ENCODE peak calls at places on chromosomes 12 and 14, in six cellular contexts. One of them, this sample, is unnamed.

GRCh38 chr14:26531894-26532293 is 65.9 kb downstream of the NOVA1 start:
- ATAC-seq in upper lobe of left lung: no peak
- ATAC-seq in HepG2: peak
- ATAC-seq in K562: no peak
- ATAC-seq in GM12878: no peak
- ATAC-seq in A549: peak
- ATAC-seq in this sample: no peak

GRCh38 chr12:120367252-120367923 is 1.6 kb downstream of the MSI1 start:
- ATAC-seq in upper lobe of left lung: no peak
- ATAC-seq in HepG2: no peak
- ATAC-seq in K562: peak
- ATAC-seq in GM12878: no peak
- ATAC-seq in A549: peak
- ATAC-seq in this sample: peak

GRCh38 chr12:56408799-56409417 is 40.3 kb downstream of the TIMELESS start:
- ATAC-seq in upper lobe of left lung: no peak
- ATAC-seq in HepG2: peak
- ATAC-seq in K562: no peak
- ATAC-seq in GM12878: no peak
- ATAC-seq in A549: no peak
- ATAC-seq in this sample: no peak

GRCh38 chr12:28569698-28570411 is 379.6 kb downstream of the CCDC91 start:
- ATAC-seq in upper lobe of left lung: no peak
- ATAC-seq in HepG2: no peak
- ATAC-seq in K562: no peak
- ATAC-seq in GM12878: peak
- ATAC-seq in A549: peak
- ATAC-seq in this sample: peak

GRCh38 chr12:125220404-125221273 is 155.4 kb downstream of the AACS start:
- ATAC-seq in upper lobe of left lung: no peak
- ATAC-seq in HepG2: no peak
- ATAC-seq in K562: peak
- ATAC-seq in GM12878: no peak
- ATAC-seq in A549: peak
- ATAC-seq in this sample: no peak

GRCh38 chr14:76045773-76046172 is 60.2 kb downstream of the IFT43 start:
- ATAC-seq in upper lobe of left lung: no peak
- ATAC-seq in HepG2: no peak
- ATAC-seq in K562: no peak
- ATAC-seq in GM12878: peak
- ATAC-seq in A549: no peak
- ATAC-seq in this sample: no peak

GRCh38 chr12:106030210-106031175 is 108.3 kb downstream of the NUAK1 start:
- ATAC-seq in upper lobe of left lung: peak
- ATAC-seq in HepG2: no peak
- ATAC-seq in K562: no peak
- ATAC-seq in GM12878: peak
- ATAC-seq in A549: peak
- ATAC-seq in this sample: no peak

GRCh38 chr12:1993871-1994371 is 10.3 kb downstream of the DCP1B start:
- ATAC-seq in upper lobe of left lung: no peak
- ATAC-seq in HepG2: peak
- ATAC-seq in K562: no peak
- ATAC-seq in GM12878: no peak
- ATAC-seq in A549: no peak
- ATAC-seq in this sample: peak

GRCh38 chr12:4293942-4294505 is 20.5 kb downstream of the CCND2 start:
- ATAC-seq in upper lobe of left lung: no peak
- ATAC-seq in HepG2: peak
- ATAC-seq in K562: no peak
- ATAC-seq in GM12878: no peak
- ATAC-seq in A549: no peak
- ATAC-seq in this sample: no peak

GRCh38 chr12:16927259-16927658 is 321.3 kb upstream of the LMO3 start:
- ATAC-seq in upper lobe of left lung: no peak
- ATAC-seq in HepG2: no peak
- ATAC-seq in K562: no peak
- ATAC-seq in GM12878: no peak
- ATAC-seq in A549: no peak
- ATAC-seq in this sample: no peak

GRCh38 chr12:49130151-49131050 is 794 bp downstream of the TUBA1B start:
- ATAC-seq in upper lobe of left lung: peak
- ATAC-seq in HepG2: peak
- ATAC-seq in K562: peak
- ATAC-seq in GM12878: peak
- ATAC-seq in A549: peak
- ATAC-seq in this sample: peak

GRCh38 chr12:132818562-132818961 is 10.1 kb downstream of the GOLGA3 start:
- ATAC-seq in upper lobe of left lung: no peak
- ATAC-seq in HepG2: no peak
- ATAC-seq in K562: no peak
- ATAC-seq in GM12878: no peak
- ATAC-seq in A549: no peak
- ATAC-seq in this sample: no peak

GRCh38 chr14:49876563-49877127 is 16.2 kb upstream of the ARF6 start:
- ATAC-seq in upper lobe of left lung: no peak
- ATAC-seq in HepG2: no peak
- ATAC-seq in K562: no peak
- ATAC-seq in GM12878: no peak
- ATAC-seq in A549: no peak
- ATAC-seq in this sample: no peak

GRCh38 chr14:54489318-54489683 is 521 bp upstream of the GMFB start:
- ATAC-seq in upper lobe of left lung: no peak
- ATAC-seq in HepG2: peak
- ATAC-seq in K562: peak
- ATAC-seq in GM12878: no peak
- ATAC-seq in A549: peak
- ATAC-seq in this sample: no peak

GRCh38 chr12:123231931-123232330 is 1.0 kb downstream of the MPHOSPH9 start:
- ATAC-seq in upper lobe of left lung: no peak
- ATAC-seq in HepG2: no peak
- ATAC-seq in K562: no peak
- ATAC-seq in GM12878: no peak
- ATAC-seq in A549: no peak
- ATAC-seq in this sample: no peak

GRCh38 chr12:110353211-110353965 is 50.1 kb downstream of the ANAPC7 start:
- ATAC-seq in upper lobe of left lung: no peak
- ATAC-seq in HepG2: no peak
- ATAC-seq in K562: peak
- ATAC-seq in GM12878: no peak
- ATAC-seq in A549: peak
- ATAC-seq in this sample: no peak

GRCh38 chr12:21860534-21860933 is 80.7 kb downstream of the ABCC9 start:
- ATAC-seq in upper lobe of left lung: no peak
- ATAC-seq in HepG2: no peak
- ATAC-seq in K562: no peak
- ATAC-seq in GM12878: no peak
- ATAC-seq in A549: no peak
- ATAC-seq in this sample: no peak

GRCh38 chr14:22315336-22315735 is 273.7 kb downstream of the DAD1 start:
- ATAC-seq in upper lobe of left lung: no peak
- ATAC-seq in HepG2: no peak
- ATAC-seq in K562: no peak
- ATAC-seq in GM12878: no peak
- ATAC-seq in A549: no peak
- ATAC-seq in this sample: no peak

GRCh38 chr12:130602251-130602650 is 113.8 kb downstream of the RIMBP2 start:
- ATAC-seq in upper lobe of left lung: no peak
- ATAC-seq in HepG2: no peak
- ATAC-seq in K562: no peak
- ATAC-seq in GM12878: no peak
- ATAC-seq in A549: no peak
- ATAC-seq in this sample: no peak

GRCh38 chr12:129372348-129372747 is 519.1 kb downstream of the GLT1D1 start:
- ATAC-seq in upper lobe of left lung: no peak
- ATAC-seq in HepG2: no peak
- ATAC-seq in K562: no peak
- ATAC-seq in GM12878: no peak
- ATAC-seq in A549: no peak
- ATAC-seq in this sample: no peak

GRCh38 chr12:42474391-42474790 is 115.2 kb downstream of the PRICKLE1 start:
- ATAC-seq in upper lobe of left lung: no peak
- ATAC-seq in HepG2: no peak
- ATAC-seq in K562: no peak
- ATAC-seq in GM12878: peak
- ATAC-seq in A549: no peak
- ATAC-seq in this sample: no peak

GRCh38 chr12:8508912-8509841 is 4.1 kb upstream of the CLEC4D start:
- ATAC-seq in upper lobe of left lung: no peak
- ATAC-seq in HepG2: no peak
- ATAC-seq in K562: no peak
- ATAC-seq in GM12878: no peak
- ATAC-seq in A549: no peak
- ATAC-seq in this sample: no peak

GRCh38 chr12:31599053-31599452 is 8.1 kb upstream of the DENND5B start:
- ATAC-seq in upper lobe of left lung: no peak
- ATAC-seq in HepG2: no peak
- ATAC-seq in K562: no peak
- ATAC-seq in GM12878: peak
- ATAC-seq in A549: no peak
- ATAC-seq in this sample: no peak

GRCh38 chr14:93042968-93043940 is 72.5 kb downstream of the ITPK1 start:
- ATAC-seq in upper lobe of left lung: peak
- ATAC-seq in HepG2: peak
- ATAC-seq in K562: no peak
- ATAC-seq in GM12878: peak
- ATAC-seq in A549: peak
- ATAC-seq in this sample: peak

GRCh38 chr12:89400415-89400814 is 48.1 kb upstream of the DUSP6 start:
- ATAC-seq in upper lobe of left lung: no peak
- ATAC-seq in HepG2: no peak
- ATAC-seq in K562: no peak
- ATAC-seq in GM12878: no peak
- ATAC-seq in A549: no peak
- ATAC-seq in this sample: no peak

GRCh38 chr12:69401940-69402339 is 42.4 kb downstream of the YEATS4 start:
- ATAC-seq in upper lobe of left lung: no peak
- ATAC-seq in HepG2: no peak
- ATAC-seq in K562: no peak
- ATAC-seq in GM12878: no peak
- ATAC-seq in A549: no peak
- ATAC-seq in this sample: no peak

GRCh38 chr14:72588521-72588920 is 305.4 kb downstream of the DPF3 start:
- ATAC-seq in upper lobe of left lung: no peak
- ATAC-seq in HepG2: no peak
- ATAC-seq in K562: no peak
- ATAC-seq in GM12878: peak
- ATAC-seq in A549: no peak
- ATAC-seq in this sample: no peak

GRCh38 chr12:1353451-1353850 is 240.9 kb downstream of the FBXL14 start:
- ATAC-seq in upper lobe of left lung: no peak
- ATAC-seq in HepG2: no peak
- ATAC-seq in K562: no peak
- ATAC-seq in GM12878: no peak
- ATAC-seq in A549: no peak
- ATAC-seq in this sample: no peak

GRCh38 chr12:45730116-45730841 is 773 bp downstream of the ARID2 start:
- ATAC-seq in upper lobe of left lung: no peak
- ATAC-seq in HepG2: peak
- ATAC-seq in K562: no peak
- ATAC-seq in GM12878: no peak
- ATAC-seq in A549: no peak
- ATAC-seq in this sample: no peak

GRCh38 chr14:59333668-59334067 is 131.5 kb downstream of the GPR135 start:
- ATAC-seq in upper lobe of left lung: peak
- ATAC-seq in HepG2: peak
- ATAC-seq in K562: no peak
- ATAC-seq in GM12878: no peak
- ATAC-seq in A549: peak
- ATAC-seq in this sample: peak
- TF ChIP-seq EP300 in upper lobe of left lung: no peak
- TF ChIP-seq EP300 in HepG2: no peak
- TF ChIP-seq EP300 in K562: no peak
- TF ChIP-seq EP300 in GM12878: no peak
- TF ChIP-seq EP300 in A549: no peak
- TF ChIP-seq EP300 in this sample: no peak

GRCh38 chr12:96063046-96063445 is 27.7 kb upstream of the LTA4H start:
- ATAC-seq in upper lobe of left lung: no peak
- ATAC-seq in HepG2: no peak
- ATAC-seq in K562: peak
- ATAC-seq in GM12878: peak
- ATAC-seq in A549: peak
- ATAC-seq in this sample: no peak
- TF ChIP-seq CTCF in upper lobe of left lung: no peak
- TF ChIP-seq CTCF in HepG2: no peak
- TF ChIP-seq CTCF in K562: peak
- TF ChIP-seq CTCF in GM12878: no peak
- TF ChIP-seq CTCF in A549: peak
- TF ChIP-seq CTCF in this sample: no peak

GRCh38 chr14:103232831-103233319 is 101.2 kb upstream of the EIF5 start:
- ATAC-seq in upper lobe of left lung: peak
- ATAC-seq in HepG2: no peak
- ATAC-seq in K562: peak
- ATAC-seq in GM12878: no peak
- ATAC-seq in A549: peak
- ATAC-seq in this sample: no peak
- TF ChIP-seq EP300 in upper lobe of left lung: no peak
- TF ChIP-seq EP300 in HepG2: no peak
- TF ChIP-seq EP300 in K562: no peak
- TF ChIP-seq EP300 in GM12878: no peak
- TF ChIP-seq EP300 in A549: no peak
- TF ChIP-seq EP300 in this sample: no peak

GRCh38 chr14:68623307-68623706 is 169.6 kb downstream of the ZFP36L1 start:
- ATAC-seq in upper lobe of left lung: no peak
- ATAC-seq in HepG2: no peak
- ATAC-seq in K562: no peak
- ATAC-seq in GM12878: no peak
- ATAC-seq in A549: no peak
- ATAC-seq in this sample: no peak

GRCh38 chr14:68624541-68625220 is 168.2 kb downstream of the ZFP36L1 start:
- ATAC-seq in upper lobe of left lung: no peak
- ATAC-seq in HepG2: no peak
- ATAC-seq in K562: no peak
- ATAC-seq in GM12878: no peak
- ATAC-seq in A549: no peak
- ATAC-seq in this sample: no peak

GRCh38 chr14:68622856-68623255 is 170.0 kb downstream of the ZFP36L1 start:
- ATAC-seq in upper lobe of left lung: no peak
- ATAC-seq in HepG2: no peak
- ATAC-seq in K562: no peak
- ATAC-seq in GM12878: peak
- ATAC-seq in A549: no peak
- ATAC-seq in this sample: no peak

GRCh38 chr14:68625366-68626090 is 167.3 kb downstream of the ZFP36L1 start:
- ATAC-seq in upper lobe of left lung: no peak
- ATAC-seq in HepG2: no peak
- ATAC-seq in K562: no peak
- ATAC-seq in GM12878: no peak
- ATAC-seq in A549: no peak
- ATAC-seq in this sample: no peak

DNA sequence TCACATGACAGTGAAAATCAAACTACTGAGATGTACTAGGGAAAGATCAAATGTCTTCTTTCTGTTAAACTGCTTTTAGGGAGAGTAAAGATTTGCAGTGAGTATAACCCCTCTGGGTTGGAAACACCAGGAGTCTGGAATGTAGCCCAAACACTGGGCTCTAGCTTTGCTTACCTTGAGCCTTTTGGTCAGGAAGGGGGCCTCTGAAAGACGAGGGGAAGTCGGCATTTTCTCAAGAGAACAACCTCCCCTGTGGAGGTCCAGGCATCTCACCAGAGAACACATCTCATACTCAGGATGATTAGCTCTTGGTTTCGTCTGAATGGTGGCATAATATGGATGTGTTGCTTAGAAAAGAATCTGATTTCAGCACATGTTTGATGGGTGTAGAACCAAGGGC is 169.0 kb downstream of the ZFP36L1 start:
- ATAC-seq in upper lobe of left lung: no peak
- ATAC-seq in HepG2: no peak
- ATAC-seq in K562: no peak
- ATAC-seq in GM12878: no peak
- ATAC-seq in A549: no peak
- ATAC-seq in this sample: no peak
- TF ChIP-seq CTCF in upper lobe of left lung: no peak
- TF ChIP-seq CTCF in HepG2: no peak
- TF ChIP-seq CTCF in K562: no peak
- TF ChIP-seq CTCF in GM12878: no peak
- TF ChIP-seq CTCF in A549: no peak
- TF ChIP-seq CTCF in this sample: no peak

This sample was measured in gastroesophageal sphincter.